ENCODE peak calls at places on chromosomes 16 and 17, in five cellular contexts. P, S, W, X and E are unnamed samples.

GRCh38 chr17:50918071-50918932 is 52.1 kb upstream of the TOB1 start:
- DNase-seq in P (no peak), S (no peak), W (no peak), X (no peak), E (no peak)

GRCh38 chr16:70573451-70574121 is 50.0 kb downstream of the SF3B3 start:
- DNase-seq in P (no peak), S (no peak), W (no peak), X (no peak), E (peak; percentile 93)

GRCh38 chr16:21302898-21303528 is 24.9 kb upstream of the CRYM start:
- DNase-seq in P (no peak), S (no peak), W (no peak), X (peak; percentile 24), E (peak; percentile 86)

GRCh38 chr16:85699628-85700027 is 10.9 kb upstream of the GINS2 start:
- DNase-seq in P (peak; percentile 76), S (no peak), W (no peak), X (no peak), E (peak; percentile 69)

GRCh38 chr16:4207683-4208528 is 34.0 kb downstream of the SRL start:
- DNase-seq in P (no peak), S (no peak), W (no peak), X (no peak), E (no peak)

GRCh38 chr16:86232496-86232895 is 277.8 kb upstream of the FOXF1 start:
- DNase-seq in P (no peak), S (no peak), W (no peak), X (no peak), E (no peak)

GRCh38 chr16:50591800-50592771 is 43.9 kb downstream of the NKD1 start:
- DNase-seq in P (peak; percentile 84), S (peak; percentile 65), W (peak; percentile 97), X (no peak), E (no peak)

GRCh38 chr16:1770328-1771071 is 843 bp downstream of the NME3 start:
- DNase-seq in P (peak; percentile 78), S (no peak), W (peak; percentile 90), X (peak; percentile 18), E (peak; percentile 33)

GRCh38 chr16:10931977-10932632 is 10.2 kb downstream of the DEXI start:
- DNase-seq in P (no peak), S (no peak), W (no peak), X (no peak), E (no peak)

GRCh38 chr17:39100530-39100929 is 50.9 kb downstream of the PLXDC1 start:
- DNase-seq in P (no peak), S (no peak), W (no peak), X (no peak), E (no peak)

GRCh38 chr16:56302506-56302905 is 111.2 kb downstream of the GNAO1 start:
- DNase-seq in P (no peak), S (no peak), W (no peak), X (no peak), E (no peak)

GRCh38 chr17:75153854-75154194 is 488 bp downstream of the JPT1 start:
- DNase-seq in P (no peak), S (peak; percentile 81), W (peak; percentile 65), X (peak; percentile 57), E (no peak)

GRCh38 chr17:3529817-3530741 is 27.5 kb downstream of the TRPV3 start:
- DNase-seq in P (peak; percentile 42), S (no peak), W (peak; percentile 60), X (no peak), E (peak; percentile 10)

GRCh38 chr17:49748791-49749190 is 15.1 kb downstream of the FAM117A start:
- DNase-seq in P (no peak), S (no peak), W (no peak), X (peak; percentile 90), E (no peak)

GRCh38 chr16:67053767-67054334 is 24.9 kb downstream of the CBFB start:
- DNase-seq in P (no peak), S (no peak), W (no peak), X (no peak), E (no peak)

GRCh38 chr17:67624886-67625656 is 92.7 kb upstream of the NOL11 start:
- DNase-seq in P (no peak), S (no peak), W (no peak), X (no peak), E (no peak)

GRCh38 chr17:74241434-74241833 is 28.1 kb downstream of the TTYH2 start:
- DNase-seq in P (no peak), S (no peak), W (no peak), X (no peak), E (no peak)

GRCh38 chr16:82835487-82836160 is 208.9 kb downstream of the CDH13 start:
- DNase-seq in P (no peak), S (no peak), W (no peak), X (no peak), E (peak; percentile 49)

GRCh38 chr16:54351171-54351570 is 64.6 kb upstream of the IRX3 start:
- DNase-seq in P (no peak), S (no peak), W (no peak), X (no peak), E (no peak)

GRCh38 chr17:15210247-15210646 is 54.9 kb downstream of the PMP22 start:
- DNase-seq in P (no peak), S (no peak), W (no peak), X (no peak), E (no peak)

GRCh38 chr17:77451271-77451893 is 310.6 kb downstream of the SEC14L1 start:
- DNase-seq in P (peak; percentile 82), S (peak; percentile 94), W (peak; percentile 78), X (peak; percentile 84), E (peak; percentile 49)

GRCh38 chr17:66946251-66946650 is 18.3 kb upstream of the CACNG4 start:
- DNase-seq in P (no peak), S (no peak), W (no peak), X (no peak), E (no peak)

GRCh38 chr17:16349461-16349860 is 3.8 kb downstream of the CENPV start:
- DNase-seq in P (no peak), S (no peak), W (peak; percentile 43), X (peak; percentile 52), E (no peak)

GRCh38 chr17:39027037-39027436 is 59.8 kb upstream of the FBXO47 start:
- DNase-seq in P (no peak), S (peak; percentile 83), W (peak; percentile 76), X (no peak), E (no peak)

GRCh38 chr17:802901-803881 is 21.0 kb downstream of the MRM3 start:
- DNase-seq in P (no peak), S (no peak), W (no peak), X (no peak), E (no peak)

GRCh38 chr17:62804822-62805221 is 3.3 kb downstream of the MARCHF10 start:
- DNase-seq in P (no peak), S (no peak), W (no peak), X (no peak), E (peak; percentile 80)

GRCh38 chr17:68518063-68518815 is 6.0 kb downstream of the PRKAR1A start:
- DNase-seq in P (no peak), S (no peak), W (no peak), X (no peak), E (no peak)

GRCh38 chr17:31416503-31416923 is 25.0 kb downstream of the RAB11FIP4 start:
- DNase-seq in P (peak; percentile 93), S (no peak), W (no peak), X (no peak), E (no peak)

GRCh38 chr16:68090526-68090925 is 5.4 kb downstream of the NFATC3 start:
- DNase-seq in P (no peak), S (no peak), W (no peak), X (no peak), E (no peak)

GRCh38 chr17:49779730-49780220 is 8.7 kb upstream of the KAT7 start:
- DNase-seq in P (peak; percentile 25), S (no peak), W (no peak), X (peak; percentile 61), E (peak; percentile 67)

GRCh38 chr17:11935734-11936406 is 61.4 kb downstream of the ZNF18 start:
- DNase-seq in P (peak; percentile 66), S (no peak), W (no peak), X (peak; percentile 41), E (peak; percentile 18)

GRCh38 chr17:49904904-49905303 is 57.0 kb upstream of the TAC4 start:
- DNase-seq in P (no peak), S (no peak), W (no peak), X (no peak), E (no peak)

GRCh38 chr17:67439269-67439668 is 62.2 kb downstream of the PITPNC1 start:
- DNase-seq in P (no peak), S (no peak), W (no peak), X (no peak), E (no peak)

GRCh38 chr16:88613293-88613692 is 25.1 kb upstream of the IL17C start:
- DNase-seq in P (no peak), S (no peak), W (no peak), X (no peak), E (no peak)

GRCh38 chr16:88606146-88606757 is 32.1 kb upstream of the IL17C start:
- DNase-seq in P (peak; percentile 68), S (peak; percentile 53), W (no peak), X (no peak), E (no peak)

GRCh38 chr16:88611220-88611821 is 27.1 kb upstream of the IL17C start:
- DNase-seq in P (no peak), S (peak; percentile 74), W (no peak), X (no peak), E (no peak)

GRCh38 chr16:88608076-88608475 is 30.3 kb upstream of the IL17C start:
- DNase-seq in P (no peak), S (no peak), W (no peak), X (no peak), E (no peak)

DNA sequence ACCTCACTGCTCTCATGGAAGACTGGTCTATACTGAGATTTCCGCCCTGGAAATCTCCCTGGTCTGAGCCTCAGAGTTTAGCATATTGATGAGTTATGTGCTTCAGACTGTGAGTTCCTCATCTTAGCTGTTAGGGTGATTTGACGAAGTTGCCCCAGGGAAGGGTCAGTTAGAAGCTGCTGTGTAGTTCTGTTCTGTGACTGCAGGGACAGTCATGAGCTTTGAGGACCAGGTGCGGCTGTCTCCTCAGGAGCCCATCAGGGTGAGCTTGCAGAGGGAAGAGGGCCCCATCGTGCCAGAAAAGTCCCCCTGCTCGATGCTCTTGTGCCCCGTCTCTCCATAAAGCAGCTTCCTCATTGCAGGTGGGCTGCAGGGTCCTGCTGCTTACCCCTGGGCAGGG is 28.3 kb upstream of the IL17C start:
- DNase-seq in P (no peak), S (no peak), W (no peak), X (peak; percentile 12), E (no peak)
- TF ChIP-seq CTCF in P (no peak), S (no peak), W (no peak), X (peak; percentile 44), E (peak; percentile 39)

GRCh38 chr17:76252040-76252954 is 12.0 kb upstream of the RNF157 start:
- DNase-seq in P (no peak), S (peak; percentile 82), W (peak; percentile 77), X (peak; percentile 41), E (peak; percentile 70)
- H3K4me3 ChIP-seq in P (no peak overlapping the region), S (no peak overlapping the region), W (no peak overlapping the region), X (no peak overlapping the region), E (no peak overlapping the region)

DNA sequence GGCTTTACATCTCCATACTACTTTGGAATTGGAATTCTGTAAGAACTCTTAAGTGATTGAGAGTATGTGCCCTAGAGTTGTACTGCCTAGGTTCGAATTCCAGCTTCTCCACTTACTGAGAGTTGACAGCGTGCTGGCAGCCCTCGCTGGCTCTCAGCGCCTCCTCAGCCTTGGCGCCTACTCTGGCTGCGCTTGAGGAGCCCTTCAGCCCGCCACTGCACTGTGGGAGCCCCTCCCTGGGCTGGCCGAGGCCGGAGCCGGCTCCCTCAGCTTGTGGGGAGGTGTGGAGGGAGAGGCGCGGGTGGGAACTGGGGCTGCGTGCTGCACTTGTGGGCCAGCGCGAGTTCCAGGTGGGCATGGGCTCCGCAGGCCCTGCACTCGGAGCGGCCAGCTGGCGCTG is 13.3 kb downstream of the PPM1D start:
- DNase-seq in P (no peak), S (no peak), W (no peak), X (no peak), E (no peak)
- TF ChIP-seq CTCF in P (no peak), S (no peak), W (no peak), X (no peak), E (no peak)

GRCh38 chr16:23803591-23804123 is 32.1 kb upstream of the PRKCB start:
- DNase-seq in P (peak; percentile 70), S (peak; percentile 88), W (no peak), X (peak; percentile 87), E (peak; percentile 11)
- H3K4me3 ChIP-seq in P (no peak overlapping the region), S (no peak overlapping the region), W (no peak overlapping the region), X (peak overlapping the region; percentile 24), E (no peak overlapping the region)